ENCODE peak calls at places on chromosomes 16 and 17, in eight cellular contexts. One of them, this sample, is unnamed.
A peak's percentile ranks its signal among the peaks of the same experiment; 100 is the strongest.

GRCh38 chr17:75979705-75980187 is 706 bp downstream of the TEN1 start:
- DNase-seq in caudate nucleus: no peak
- DNase-seq in T1000: no peak
- DNase-seq in left ventricle myocardium superior: no peak
- DNase-seq in naive thymus-derived CD8-positive, alpha-beta T cell: no peak
- DNase-seq in kidney epithelial cell: peak; percentile 16
- DNase-seq in fibroblast of the aortic adventitia: peak; percentile 89
- DNase-seq in ELR: no peak
- DNase-seq in this sample: peak; percentile 72

GRCh38 chr17:77879226-77879895 is 79.1 kb upstream of the TNRC6C start:
- DNase-seq in kidney epithelial cell: no peak
- DNase-seq in T1000: no peak
- DNase-seq in naive thymus-derived CD8-positive, alpha-beta T cell: no peak
- DNase-seq in left ventricle myocardium superior: no peak
- DNase-seq in caudate nucleus: no peak
- DNase-seq in fibroblast of the aortic adventitia: no peak
- DNase-seq in ELR: no peak
- DNase-seq in this sample: no peak

GRCh38 chr17:81712468-81713003 is 452 bp downstream of the SLC25A10 start:
- DNase-seq in naive thymus-derived CD8-positive, alpha-beta T cell: no peak
- DNase-seq in kidney epithelial cell: no peak
- DNase-seq in left ventricle myocardium superior: peak; percentile 52
- DNase-seq in caudate nucleus: no peak
- DNase-seq in T1000: no peak
- DNase-seq in fibroblast of the aortic adventitia: no peak
- DNase-seq in ELR: peak; percentile 61
- DNase-seq in this sample: no peak

GRCh38 chr16:56542039-56542438 is 22.2 kb upstream of the BBS2 start:
- DNase-seq in caudate nucleus: no peak
- DNase-seq in left ventricle myocardium superior: no peak
- DNase-seq in ELR: no peak
- DNase-seq in naive thymus-derived CD8-positive, alpha-beta T cell: no peak
- DNase-seq in T1000: no peak
- DNase-seq in kidney epithelial cell: no peak
- DNase-seq in fibroblast of the aortic adventitia: no peak
- DNase-seq in this sample: no peak

GRCh38 chr16:54284319-54284930 is 2.2 kb downstream of the IRX3 start:
- DNase-seq in left ventricle myocardium superior: peak; percentile 42
- DNase-seq in caudate nucleus: no peak
- DNase-seq in kidney epithelial cell: no peak
- DNase-seq in fibroblast of the aortic adventitia: no peak
- DNase-seq in T1000: no peak
- DNase-seq in naive thymus-derived CD8-positive, alpha-beta T cell: no peak
- DNase-seq in ELR: no peak
- DNase-seq in this sample: no peak

GRCh38 chr16:57045694-57046381 is 46.5 kb upstream of the CPNE2 start:
- DNase-seq in T1000: no peak
- DNase-seq in kidney epithelial cell: no peak
- DNase-seq in ELR: peak; percentile 72
- DNase-seq in caudate nucleus: peak; percentile 50
- DNase-seq in fibroblast of the aortic adventitia: peak; percentile 63
- DNase-seq in left ventricle myocardium superior: peak; percentile 81
- DNase-seq in naive thymus-derived CD8-positive, alpha-beta T cell: peak; percentile 30
- DNase-seq in this sample: peak; percentile 5

GRCh38 chr17:73492125-73492801 is 152.0 kb downstream of the SDK2 start:
- DNase-seq in ELR: no peak
- DNase-seq in caudate nucleus: no peak
- DNase-seq in kidney epithelial cell: no peak
- DNase-seq in naive thymus-derived CD8-positive, alpha-beta T cell: no peak
- DNase-seq in fibroblast of the aortic adventitia: no peak
- DNase-seq in T1000: no peak
- DNase-seq in left ventricle myocardium superior: no peak
- DNase-seq in this sample: no peak

GRCh38 chr16:2147981-2148671 is at the start of gene RAB26:
- DNase-seq in fibroblast of the aortic adventitia: no peak
- DNase-seq in T1000: peak; percentile 65
- DNase-seq in kidney epithelial cell: no peak
- DNase-seq in ELR: peak; percentile 64
- DNase-seq in left ventricle myocardium superior: peak; percentile 92
- DNase-seq in naive thymus-derived CD8-positive, alpha-beta T cell: peak; percentile 67
- DNase-seq in caudate nucleus: peak; percentile 37
- DNase-seq in this sample: peak; percentile 69

GRCh38 chr17:8981443-8981842 is 15.9 kb upstream of the PIK3R5 start:
- DNase-seq in T1000: no peak
- DNase-seq in fibroblast of the aortic adventitia: no peak
- DNase-seq in kidney epithelial cell: no peak
- DNase-seq in ELR: no peak
- DNase-seq in caudate nucleus: no peak
- DNase-seq in left ventricle myocardium superior: no peak
- DNase-seq in naive thymus-derived CD8-positive, alpha-beta T cell: no peak
- DNase-seq in this sample: no peak

GRCh38 chr17:19386276-19386863 is 620 bp downstream of the MFAP4 start:
- DNase-seq in naive thymus-derived CD8-positive, alpha-beta T cell: no peak
- DNase-seq in fibroblast of the aortic adventitia: peak; percentile 79
- DNase-seq in kidney epithelial cell: peak; percentile 28
- DNase-seq in T1000: peak; percentile 68
- DNase-seq in ELR: peak; percentile 96
- DNase-seq in caudate nucleus: no peak
- DNase-seq in left ventricle myocardium superior: peak; percentile 76
- DNase-seq in this sample: no peak

GRCh38 chr17:54888254-54888653 is 12.4 kb upstream of the TOM1L1 start:
- DNase-seq in naive thymus-derived CD8-positive, alpha-beta T cell: no peak
- DNase-seq in caudate nucleus: no peak
- DNase-seq in ELR: no peak
- DNase-seq in left ventricle myocardium superior: no peak
- DNase-seq in T1000: no peak
- DNase-seq in fibroblast of the aortic adventitia: no peak
- DNase-seq in kidney epithelial cell: no peak
- DNase-seq in this sample: no peak

GRCh38 chr17:77737442-77738265 is 220.8 kb upstream of the TNRC6C start:
- DNase-seq in caudate nucleus: no peak
- DNase-seq in ELR: no peak
- DNase-seq in fibroblast of the aortic adventitia: no peak
- DNase-seq in kidney epithelial cell: no peak
- DNase-seq in left ventricle myocardium superior: no peak
- DNase-seq in naive thymus-derived CD8-positive, alpha-beta T cell: no peak
- DNase-seq in T1000: no peak
- DNase-seq in this sample: no peak

GRCh38 chr16:85593503-85594195 is 19.5 kb upstream of the GSE1 start:
- DNase-seq in ELR: no peak
- DNase-seq in kidney epithelial cell: no peak
- DNase-seq in naive thymus-derived CD8-positive, alpha-beta T cell: no peak
- DNase-seq in T1000: no peak
- DNase-seq in left ventricle myocardium superior: no peak
- DNase-seq in caudate nucleus: no peak
- DNase-seq in fibroblast of the aortic adventitia: no peak
- DNase-seq in this sample: peak; percentile 67

GRCh38 chr17:67379251-67379630 is 2.2 kb downstream of the PITPNC1 start:
- DNase-seq in fibroblast of the aortic adventitia: no peak
- DNase-seq in ELR: no peak
- DNase-seq in caudate nucleus: no peak
- DNase-seq in T1000: no peak
- DNase-seq in kidney epithelial cell: no peak
- DNase-seq in left ventricle myocardium superior: no peak
- DNase-seq in naive thymus-derived CD8-positive, alpha-beta T cell: no peak
- DNase-seq in this sample: no peak

GRCh38 chr17:46942441-46943217 is 19.7 kb downstream of the GOSR2 start:
- DNase-seq in naive thymus-derived CD8-positive, alpha-beta T cell: peak; percentile 37
- DNase-seq in kidney epithelial cell: no peak
- DNase-seq in fibroblast of the aortic adventitia: peak; percentile 83
- DNase-seq in left ventricle myocardium superior: peak; percentile 82
- DNase-seq in ELR: peak; percentile 87
- DNase-seq in caudate nucleus: peak; percentile 54
- DNase-seq in T1000: no peak
- DNase-seq in this sample: no peak

GRCh38 chr16:23356941-23357340 is 54.8 kb downstream of the SCNN1B start:
- DNase-seq in T1000: no peak
- DNase-seq in ELR: no peak
- DNase-seq in fibroblast of the aortic adventitia: no peak
- DNase-seq in left ventricle myocardium superior: no peak
- DNase-seq in kidney epithelial cell: no peak
- DNase-seq in caudate nucleus: no peak
- DNase-seq in naive thymus-derived CD8-positive, alpha-beta T cell: no peak
- DNase-seq in this sample: no peak

GRCh38 chr16:55082594-55082982 is 151.9 kb downstream of the IRX5 start:
- DNase-seq in naive thymus-derived CD8-positive, alpha-beta T cell: no peak
- DNase-seq in ELR: no peak
- DNase-seq in T1000: no peak
- DNase-seq in fibroblast of the aortic adventitia: no peak
- DNase-seq in caudate nucleus: no peak
- DNase-seq in kidney epithelial cell: no peak
- DNase-seq in left ventricle myocardium superior: no peak
- DNase-seq in this sample: no peak

GRCh38 chr16:87202346-87202745 is 114.8 kb downstream of the C16orf95 start:
- DNase-seq in ELR: peak; percentile 59
- DNase-seq in caudate nucleus: no peak
- DNase-seq in left ventricle myocardium superior: no peak
- DNase-seq in T1000: no peak
- DNase-seq in naive thymus-derived CD8-positive, alpha-beta T cell: no peak
- DNase-seq in fibroblast of the aortic adventitia: peak; percentile 75
- DNase-seq in kidney epithelial cell: no peak
- DNase-seq in this sample: no peak

GRCh38 chr17:38730526-38731379 is 612 bp downstream of the CISD3 start:
- DNase-seq in T1000: peak; percentile 33
- DNase-seq in ELR: peak; percentile 81
- DNase-seq in kidney epithelial cell: no peak
- DNase-seq in left ventricle myocardium superior: peak; percentile 90
- DNase-seq in fibroblast of the aortic adventitia: peak; percentile 47
- DNase-seq in caudate nucleus: no peak
- DNase-seq in naive thymus-derived CD8-positive, alpha-beta T cell: no peak
- DNase-seq in this sample: no peak

GRCh38 chr16:69376393-69377059 is 9.3 kb downstream of the TERF2 start:
- DNase-seq in fibroblast of the aortic adventitia: no peak
- DNase-seq in kidney epithelial cell: no peak
- DNase-seq in left ventricle myocardium superior: no peak
- DNase-seq in ELR: no peak
- DNase-seq in naive thymus-derived CD8-positive, alpha-beta T cell: no peak
- DNase-seq in caudate nucleus: no peak
- DNase-seq in T1000: no peak
- DNase-seq in this sample: no peak

GRCh38 chr16:19499006-19499405 is 22.9 kb downstream of the GDE1 start:
- DNase-seq in ELR: no peak
- DNase-seq in naive thymus-derived CD8-positive, alpha-beta T cell: no peak
- DNase-seq in caudate nucleus: no peak
- DNase-seq in T1000: no peak
- DNase-seq in fibroblast of the aortic adventitia: no peak
- DNase-seq in left ventricle myocardium superior: no peak
- DNase-seq in kidney epithelial cell: no peak
- DNase-seq in this sample: no peak

GRCh38 chr17:43881758-43882505 is 25.4 kb downstream of the MPP2 start:
- DNase-seq in naive thymus-derived CD8-positive, alpha-beta T cell: no peak
- DNase-seq in left ventricle myocardium superior: no peak
- DNase-seq in fibroblast of the aortic adventitia: no peak
- DNase-seq in T1000: no peak
- DNase-seq in caudate nucleus: no peak
- DNase-seq in ELR: no peak
- DNase-seq in kidney epithelial cell: no peak
- DNase-seq in this sample: no peak

GRCh38 chr17:82863941-82864720 is 24.3 kb upstream of the ZNF750 start:
- DNase-seq in naive thymus-derived CD8-positive, alpha-beta T cell: peak; percentile 62
- DNase-seq in kidney epithelial cell: no peak
- DNase-seq in T1000: peak; percentile 33
- DNase-seq in fibroblast of the aortic adventitia: peak; percentile 60
- DNase-seq in left ventricle myocardium superior: peak; percentile 36
- DNase-seq in caudate nucleus: no peak
- DNase-seq in ELR: peak; percentile 92
- DNase-seq in this sample: no peak

GRCh38 chr16:16982614-16983013 is 488.1 kb downstream of the XYLT1 start:
- DNase-seq in fibroblast of the aortic adventitia: no peak
- DNase-seq in T1000: no peak
- DNase-seq in kidney epithelial cell: no peak
- DNase-seq in ELR: no peak
- DNase-seq in caudate nucleus: no peak
- DNase-seq in left ventricle myocardium superior: no peak
- DNase-seq in naive thymus-derived CD8-positive, alpha-beta T cell: no peak
- DNase-seq in this sample: no peak